ENCODE peak calls at places on chromosome 20, in four cellular contexts. J is Panc1, Q is K562, B is HepG2. Z is an unnamed sample.

GRCh38 chr20:571754-572331 is 28.3 kb upstream of the CSNK2A1 start:
- DNase-seq in J (no peak), Q (peak; percentile 57), B (no peak), Z (no peak)

GRCh38 chr20:50980071-50980681 is 21.6 kb downstream of the MOCS3 start:
- DNase-seq in J (peak; percentile 99), Q (no peak), B (peak; percentile 64), Z (no peak)

GRCh38 chr20:22974354-22974753 is 60.8 kb upstream of the SSTR4 start:
- DNase-seq in J (no peak), Q (peak; percentile 54), B (peak; percentile 24), Z (peak; percentile 18)

GRCh38 chr20:13486694-13487093 is 152.0 kb downstream of the TASP1 start:
- DNase-seq in J (no peak), Q (no peak), B (no peak), Z (no peak)

GRCh38 chr20:57440678-57441509 is 49.7 kb downstream of the RBM38 start:
- DNase-seq in J (no peak), Q (no peak), B (no peak), Z (no peak)

GRCh38 chr20:10763117-10763516 is 89.3 kb upstream of the JAG1 start:
- DNase-seq in J (no peak), Q (no peak), B (no peak), Z (no peak)

GRCh38 chr20:62953839-62954703 is 1.6 kb downstream of the SLC17A9 start:
- DNase-seq in J (no peak), Q (peak; percentile 50), B (peak; percentile 95), Z (no peak)

GRCh38 chr20:49843139-49843538 is 30.5 kb downstream of the SLC9A8 start:
- DNase-seq in J (no peak), Q (no peak), B (no peak), Z (no peak)

GRCh38 chr20:52060794-52061714 is 130.5 kb downstream of the ZFP64 start:
- DNase-seq in J (peak; percentile 28), Q (no peak), B (peak; percentile 71), Z (peak; percentile 12)

GRCh38 chr20:21352703-21353102 is 44.6 kb downstream of the NKX2-4 start:
- DNase-seq in J (no peak), Q (no peak), B (peak; percentile 51), Z (no peak)

GRCh38 chr20:22816016-22816415 is 219.1 kb upstream of the SSTR4 start:
- DNase-seq in J (no peak), Q (no peak), B (no peak), Z (no peak)

DNA sequence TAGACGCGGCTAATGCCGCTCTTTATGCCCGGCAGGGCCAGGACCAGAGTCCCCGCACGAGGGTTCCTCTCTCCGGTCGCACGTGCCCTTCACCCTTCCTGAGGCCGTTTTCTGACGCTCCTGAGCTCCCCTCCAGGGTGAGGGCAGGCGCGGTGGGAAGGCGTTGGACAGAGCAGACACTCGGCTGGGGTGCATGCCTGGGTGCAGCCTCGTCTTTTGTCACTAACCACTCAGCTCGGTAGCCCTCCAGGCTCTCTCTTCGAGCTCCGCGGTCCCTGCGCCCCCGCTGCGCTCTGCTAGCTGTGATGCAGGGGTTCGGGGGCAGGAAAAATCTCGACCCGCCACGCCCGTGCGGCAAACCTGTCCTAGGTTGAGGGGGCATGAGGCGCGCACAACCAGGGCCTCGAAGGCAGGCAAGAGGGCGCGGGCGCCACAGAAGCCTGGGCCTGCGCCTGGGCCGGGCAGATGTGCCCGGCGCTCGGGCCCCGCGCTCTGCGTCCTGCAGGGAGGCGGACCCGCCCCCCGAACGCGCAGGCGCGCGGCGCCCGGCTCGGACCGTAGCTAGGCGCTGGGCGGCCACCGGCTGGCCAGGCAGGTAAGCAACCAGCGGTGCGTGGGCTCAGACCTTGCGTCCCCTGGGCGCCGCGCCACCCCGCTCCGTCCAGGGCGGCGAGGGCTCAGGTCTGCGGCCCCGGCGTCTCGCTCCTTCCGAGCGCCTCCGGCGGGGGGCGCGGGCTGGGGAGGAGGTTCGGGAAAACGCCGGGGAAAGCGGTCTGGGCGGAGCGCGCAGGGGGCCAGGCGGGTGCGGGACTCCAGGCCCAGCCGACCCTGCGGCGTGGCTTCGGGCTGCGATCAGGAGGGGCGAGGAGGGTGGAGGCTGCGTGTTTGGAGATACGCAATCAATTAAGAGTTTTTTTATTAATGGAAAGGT is at the start of gene L3MBTL1:
- DNase-seq in J (no peak), Q (peak; percentile 92), B (peak; percentile 70), Z (peak; percentile 33)
- TF ChIP-seq SIN3A in J (no peak), Q (peak; percentile 29), B (no peak), Z (no peak)

GRCh38 chr20:31723282-31724078 is 812 bp upstream of the BCL2L1 start:
- DNase-seq in J (peak; percentile 99), Q (peak; percentile 100), B (peak; percentile 99), Z (peak; percentile 95)
- TF ChIP-seq TCF7L2 in J (peak; percentile 82), Q (no peak), B (no peak), Z (no peak)

DNA sequence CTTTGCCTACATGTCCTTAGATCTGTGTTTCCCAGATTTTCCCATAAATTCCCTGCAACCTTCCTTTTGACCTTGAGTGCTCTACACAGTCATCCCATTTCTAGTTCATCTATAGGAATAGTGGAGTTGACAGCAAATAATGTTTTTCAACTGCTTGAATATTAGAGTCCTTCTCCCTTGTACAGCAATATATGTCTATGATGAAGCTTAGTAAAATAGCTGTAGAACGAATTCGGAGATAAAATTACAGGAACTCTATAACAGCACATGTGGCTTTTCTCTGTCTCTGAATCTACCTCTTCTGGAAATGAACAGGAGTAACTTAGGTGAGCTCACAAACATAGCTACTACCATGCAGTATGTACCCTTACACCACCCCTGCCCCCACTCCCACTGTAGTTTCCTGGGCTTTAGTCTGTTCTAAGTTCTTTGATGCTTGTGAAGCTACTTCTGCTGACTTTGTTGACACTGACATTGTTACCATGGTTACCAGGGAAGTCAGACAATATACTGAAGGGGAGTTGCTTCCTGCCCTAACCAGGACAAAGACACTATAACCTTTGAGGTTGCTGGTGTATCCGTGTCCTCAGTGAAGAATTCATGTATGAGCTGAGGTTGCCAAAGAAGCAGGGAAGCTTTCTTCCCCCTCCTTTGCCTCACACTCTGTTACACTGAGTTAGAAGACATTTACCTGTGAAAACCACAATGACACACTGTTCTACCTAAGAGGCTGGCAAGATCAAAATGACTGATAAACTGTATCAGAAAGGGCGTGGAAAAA is 35.8 kb upstream of the SHLD1 start:
- DNase-seq in J (no peak), Q (peak; percentile 19), B (peak; percentile 100), Z (no peak)
- TF ChIP-seq SIN3A in J (no peak), Q (no peak), B (peak; percentile 61), Z (no peak)

DNA sequence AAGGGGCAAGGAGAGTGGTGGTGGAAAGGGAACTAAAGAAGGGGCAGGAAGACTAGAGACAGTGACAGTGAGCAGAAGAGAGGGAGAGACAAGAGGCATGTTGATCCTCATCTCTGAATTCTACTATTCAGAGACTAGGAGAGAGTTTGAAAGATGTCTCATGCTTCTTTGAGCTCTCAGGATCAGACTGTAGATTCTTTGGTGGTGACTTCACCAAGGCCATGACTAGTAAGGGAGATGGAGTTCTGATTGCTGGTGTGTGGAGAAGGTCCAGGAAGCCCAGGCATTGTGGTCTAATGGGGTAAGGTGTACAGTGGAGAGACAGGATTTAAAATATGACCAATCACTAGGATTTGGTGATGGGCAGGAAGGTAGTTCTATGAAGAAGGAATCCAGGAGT is 718 bp downstream of the WFDC9 start:
- DNase-seq in J (no peak), Q (no peak), B (no peak), Z (no peak)
- TF ChIP-seq TCF7L2 in J (no peak), Q (no peak), B (no peak), Z (no peak)

Z was measured in HCT116.